ENCODE peak calls at places on chromosomes 1 and 21, in five cellular contexts. C, M, Z, K and F are unnamed samples.

GRCh38 chr1:166039805-166040204 is 127.0 kb downstream of the FAM78B start:
- DNase-seq in K (no peak), Z (no peak), C (no peak), M (no peak), F (no peak)

GRCh38 chr1:208129057-208129456 is 115.1 kb downstream of the PLXNA2 start:
- DNase-seq in K (no peak), M (no peak), Z (no peak), C (no peak), F (no peak)

GRCh38 chr1:214031267-214031650 is 43.5 kb downstream of the PROX1 start:
- DNase-seq in K (no peak), M (no peak), Z (no peak), C (no peak), F (no peak)

GRCh38 chr1:77874804-77875445 is 13.5 kb upstream of the NEXN start:
- DNase-seq in K (no peak), C (no peak), M (no peak), Z (no peak), F (no peak)

GRCh38 chr1:238071061-238071460 is 180.3 kb upstream of the ZP4 start:
- DNase-seq in M (no peak), K (no peak), C (no peak), Z (no peak), F (no peak)

GRCh38 chr1:65259816-65260215 is 49.5 kb upstream of the DNAJC6 start:
- DNase-seq in Z (no peak), C (no peak), K (no peak), M (no peak), F (no peak)

GRCh38 chr1:158117854-158118691 is 62.6 kb upstream of the CD1D start:
- DNase-seq in K (peak), C (peak), M (peak), Z (peak), F (peak)

GRCh38 chr1:33893147-33893830 is 29.4 kb downstream of the HMGB4 start:
- DNase-seq in Z (no peak), M (no peak), K (no peak), C (no peak), F (no peak)

GRCh38 chr1:198676253-198676652 is 37.4 kb downstream of the PTPRC start:
- DNase-seq in Z (no peak), K (no peak), C (no peak), M (no peak), F (no peak)

GRCh38 chr1:44237721-44238457 is 24.6 kb downstream of the DMAP1 start:
- DNase-seq in Z (peak), K (peak), M (peak), C (no peak), F (no peak)

GRCh38 chr1:241356519-241357365 is at the start of gene RGS7:
- DNase-seq in Z (peak), C (no peak), K (peak), M (no peak), F (peak)

GRCh38 chr1:208601569-208601968 is 357.4 kb upstream of the PLXNA2 start:
- DNase-seq in Z (no peak), K (no peak), C (no peak), M (no peak), F (no peak)

GRCh38 chr1:85230305-85230977 is 29.0 kb downstream of the C1orf52 start:
- DNase-seq in Z (no peak), M (no peak), C (no peak), K (no peak), F (no peak)

GRCh38 chr1:110976089-110976488 is 12.4 kb upstream of the LRIF1 start:
- DNase-seq in K (no peak), Z (no peak), C (no peak), M (no peak), F (no peak)

GRCh38 chr1:39115271-39116110 is 89.0 kb upstream of the MACF1 start:
- DNase-seq in Z (no peak), M (no peak), C (peak), K (no peak), F (no peak)

GRCh38 chr21:35021546-35021945 is 27.6 kb downstream of the RUNX1 start:
- DNase-seq in C (no peak), Z (no peak), M (no peak), K (no peak), F (no peak)

GRCh38 chr1:4129693-4130092 is 229.6 kb upstream of the C1orf174 start:
- DNase-seq in C (no peak), Z (no peak), M (no peak), K (no peak), F (no peak)

GRCh38 chr1:26788836-26789611 is 1.3 kb downstream of the PIGV start:
- DNase-seq in Z (peak), C (peak), M (peak), K (peak), F (peak)

GRCh38 chr1:46333300-46334029 is 7.1 kb upstream of the NSUN4 start:
- DNase-seq in M (no peak), C (peak), Z (no peak), K (no peak), F (peak)

GRCh38 chr1:167095368-167095767 is 1.5 kb downstream of the STYXL2 start:
- DNase-seq in C (no peak), M (no peak), K (no peak), Z (no peak), F (peak)

GRCh38 chr1:213014642-213015041 is 1.0 kb downstream of the ANGEL2 start:
- DNase-seq in M (no peak), K (no peak), C (peak), Z (no peak), F (no peak)

GRCh38 chr21:42056996-42057689 is 14.0 kb upstream of the UMODL1 start:
- DNase-seq in M (no peak), Z (peak), C (no peak), K (no peak), F (no peak)

GRCh38 chr21:37582613-37583012 is 216.0 kb downstream of the DYRK1A start:
- DNase-seq in C (peak), M (no peak), K (no peak), Z (no peak), F (peak)

GRCh38 chr1:32900956-32901822 is at the start of gene TMEM54:
- DNase-seq in M (no peak), K (peak), Z (peak), C (peak), F (no peak)

GRCh38 chr21:29407571-29407970 is 108.8 kb downstream of the BACH1 start:
- DNase-seq in M (no peak), K (no peak), Z (no peak), C (no peak), F (no peak)

GRCh38 chr1:20120796-20121195 is 1.5 kb upstream of the PLA2G2D start:
- DNase-seq in K (no peak), C (no peak), Z (no peak), M (no peak), F (no peak)

GRCh38 chr1:5858844-5859407 is 133.3 kb downstream of the NPHP4 start:
- DNase-seq in M (no peak), C (no peak), K (no peak), Z (no peak), F (no peak)

GRCh38 chr1:27430903-27431653 is 38.7 kb downstream of the GPR3 start:
- DNase-seq in K (no peak), M (peak), Z (no peak), C (no peak), F (no peak)

GRCh38 chr1:172708452-172708851 is 49.5 kb downstream of the FASLG start:
- DNase-seq in M (no peak), C (no peak), Z (no peak), K (peak), F (no peak)

GRCh38 chr1:202811296-202812175 is 782 bp downstream of the PCAT6 start:
- DNase-seq in Z (peak), M (peak), K (peak), C (peak), F (no peak)

GRCh38 chr1:215731699-215732098 is 164.6 kb downstream of the KCTD3 start:
- DNase-seq in C (no peak), M (no peak), Z (no peak), K (no peak), F (no peak)